ENCODE peak calls at places on chromosome 7, in five cellular contexts. A is HL-60, B is mesothelial cell of epicardium, R is left ventricle myocardium inferior, X is GM20000. D is an unnamed sample.

GRCh38 chr7:118777308-118777707 is 552.8 kb downstream of the ANKRD7 start:
- DNase-seq in A (no peak), B (no peak), R (no peak), X (no peak), D (no peak)

GRCh38 chr7:5278781-5279180 is 4.0 kb upstream of the SLC29A4 start:
- DNase-seq in A (no peak), B (no peak), R (no peak), X (no peak), D (no peak)

GRCh38 chr7:315516-316265 is 25.7 kb downstream of the FOXL3 start:
- DNase-seq in A (no peak), B (no peak), R (no peak), X (no peak), D (peak)

GRCh38 chr7:89757910-89758309 is 396.4 kb upstream of the STEAP1 start:
- DNase-seq in A (no peak), B (no peak), R (no peak), X (no peak), D (no peak)

GRCh38 chr7:8442814-8443304 is 9.4 kb downstream of the NXPH1 start:
- DNase-seq in A (peak), B (peak), R (peak), X (peak), D (no peak)

GRCh38 chr7:146366938-146367337 is 250.3 kb downstream of the CNTNAP2 start:
- DNase-seq in A (no peak), B (no peak), R (no peak), X (no peak), D (no peak)

GRCh38 chr7:149736478-149737360 is 36.7 kb downstream of the ZNF467 start:
- DNase-seq in A (no peak), B (no peak), R (no peak), X (no peak), D (no peak)

GRCh38 chr7:75537731-75538130 is 45.6 kb downstream of the SPDYE5 start:
- DNase-seq in A (no peak), B (no peak), R (no peak), X (no peak), D (no peak)

GRCh38 chr7:80014507-80014906 is 120.1 kb upstream of the GNAI1 start:
- DNase-seq in A (no peak), B (no peak), R (no peak), X (no peak), D (no peak)

GRCh38 chr7:42639930-42640329 is 271.9 kb downstream of the C7orf25 start:
- DNase-seq in A (no peak), B (no peak), R (no peak), X (no peak), D (no peak)
- TF ChIP-seq CTCF in A (no peak), B (no peak), R (peak), X (no peak), D (no peak)

GRCh38 chr7:45075871-45076796 is 12.6 kb downstream of the NACAD start:
- DNase-seq in A (no peak), B (no peak), R (no peak), X (no peak), D (no peak)

GRCh38 chr7:45080265-45080957 is 8.4 kb downstream of the NACAD start:
- DNase-seq in A (peak), B (no peak), R (no peak), X (no peak), D (no peak)

GRCh38 chr7:45077579-45077978 is 11.2 kb downstream of the NACAD start:
- DNase-seq in A (no peak), B (no peak), R (no peak), X (no peak), D (no peak)

GRCh38 chr7:45076946-45077345 is 11.8 kb downstream of the NACAD start:
- DNase-seq in A (no peak), B (no peak), R (no peak), X (no peak), D (no peak)

DNA sequence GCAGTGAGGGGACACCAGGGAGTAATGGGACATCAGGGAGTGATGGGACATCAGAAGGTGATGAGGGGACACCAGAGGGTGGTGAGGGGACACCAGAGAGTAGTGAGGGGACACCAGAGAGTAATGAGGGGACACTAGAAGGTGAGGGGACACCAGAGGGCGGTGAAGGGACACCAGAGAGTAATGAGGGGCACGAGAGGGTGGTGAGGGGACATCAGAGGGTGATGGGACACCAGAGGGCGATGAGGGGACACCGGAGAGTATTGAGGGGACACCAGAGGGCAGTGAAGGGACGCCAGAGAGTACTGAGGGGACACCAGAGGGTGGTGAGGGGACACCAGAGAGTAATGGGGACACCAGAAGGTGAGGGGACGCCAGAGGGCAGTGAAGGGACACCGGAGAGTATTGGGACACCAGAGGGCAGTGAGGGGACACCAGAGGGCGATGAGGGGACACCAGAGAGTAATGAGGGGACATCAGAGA is 10.5 kb downstream of the NACAD start:
- DNase-seq in A (no peak), B (no peak), R (no peak), X (no peak), D (no peak)
- TF ChIP-seq CTCF in A (no peak), B (no peak), R (no peak), X (no peak), D (no peak)

DNA sequence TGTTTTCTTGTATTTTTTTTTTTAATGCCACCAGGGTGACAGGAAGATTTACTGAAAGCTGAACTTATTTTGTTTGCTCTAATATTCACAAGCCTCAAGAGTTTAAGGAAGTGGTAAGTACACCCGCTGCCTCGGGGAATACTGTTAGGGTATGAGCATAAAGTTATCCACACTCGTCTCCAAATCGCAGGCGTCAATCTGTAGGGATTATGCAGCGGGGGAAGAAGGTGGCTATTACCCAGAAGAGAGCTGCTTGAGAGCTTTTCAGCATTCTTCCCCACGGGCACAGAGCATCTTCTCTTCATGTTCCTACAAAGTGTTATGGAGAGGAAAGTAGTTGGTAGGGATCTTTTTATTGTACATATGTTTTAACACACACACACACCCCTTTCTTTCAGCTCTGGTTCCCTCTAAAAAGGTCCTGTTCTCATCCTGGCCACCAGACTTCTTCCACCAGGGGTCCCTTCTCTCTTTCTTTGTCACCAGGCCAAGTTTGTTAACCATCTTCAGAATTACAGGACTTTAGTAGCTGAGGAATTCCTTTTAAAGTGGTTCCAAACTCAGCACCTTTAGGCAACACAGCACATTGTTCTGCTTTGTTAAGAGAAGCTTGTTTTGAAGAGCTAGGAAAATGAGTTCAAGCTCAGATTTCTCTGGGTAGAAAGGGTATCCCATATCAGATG is 411.6 kb upstream of the GALNT17 start:
- DNase-seq in A (no peak), B (no peak), R (no peak), X (no peak), D (no peak)
- TF ChIP-seq CTCF in A (no peak), B (no peak), R (no peak), X (no peak), D (no peak)

DNA sequence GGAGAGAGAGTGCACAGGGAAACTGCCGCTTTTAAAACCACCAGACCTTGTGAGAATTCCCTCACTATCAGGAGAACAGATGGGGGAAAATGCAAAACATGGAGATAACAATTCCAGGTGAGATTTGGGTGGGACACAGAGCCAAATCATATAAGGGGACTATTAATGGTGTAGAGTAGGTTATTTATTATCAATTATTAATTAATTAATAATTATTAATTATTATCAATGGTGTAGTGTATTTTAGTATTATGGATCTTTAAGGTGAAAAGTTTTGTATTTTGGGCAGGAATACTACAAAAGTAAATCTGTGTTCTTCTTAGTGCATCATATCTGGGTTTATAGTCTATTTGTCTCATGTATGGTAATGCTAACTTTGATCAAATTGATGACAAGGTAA is 377.7 kb upstream of the KCND2 start:
- DNase-seq in A (no peak), B (no peak), R (no peak), X (no peak), D (no peak)
- TF ChIP-seq CTCF in A (no peak), B (no peak), R (no peak), X (no peak), D (no peak)

GRCh38 chr7:134954197-134955082 is 31.9 kb upstream of the AGBL3 start:
- DNase-seq in A (no peak), B (no peak), R (no peak), X (peak), D (no peak)
- TF ChIP-seq CTCF in A (peak), B (peak), R (peak), X (no peak), D (peak)

DNA sequence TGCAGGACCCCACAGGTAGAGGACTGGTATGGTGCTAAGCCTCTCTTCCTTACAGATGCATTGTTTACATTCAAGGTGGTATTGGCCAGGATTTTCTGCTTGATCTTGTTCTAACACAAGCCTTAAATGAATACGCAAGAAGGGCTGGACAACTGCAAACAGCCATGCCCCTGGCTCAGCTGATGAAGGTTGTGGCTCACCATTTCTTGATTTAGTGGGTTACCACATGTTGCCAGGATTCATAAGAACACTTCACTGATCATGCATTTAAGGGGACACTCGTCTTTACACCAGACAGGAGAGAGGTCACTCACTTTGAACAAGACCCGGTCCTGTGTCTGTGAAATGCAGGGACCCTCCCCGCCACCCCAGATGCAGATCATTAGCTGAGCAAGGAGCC is 82.2 kb downstream of the CHN2 start:
- DNase-seq in A (no peak), B (no peak), R (no peak), X (no peak), D (no peak)
- TF ChIP-seq CTCF in A (no peak), B (no peak), R (no peak), X (no peak), D (no peak)

DNA sequence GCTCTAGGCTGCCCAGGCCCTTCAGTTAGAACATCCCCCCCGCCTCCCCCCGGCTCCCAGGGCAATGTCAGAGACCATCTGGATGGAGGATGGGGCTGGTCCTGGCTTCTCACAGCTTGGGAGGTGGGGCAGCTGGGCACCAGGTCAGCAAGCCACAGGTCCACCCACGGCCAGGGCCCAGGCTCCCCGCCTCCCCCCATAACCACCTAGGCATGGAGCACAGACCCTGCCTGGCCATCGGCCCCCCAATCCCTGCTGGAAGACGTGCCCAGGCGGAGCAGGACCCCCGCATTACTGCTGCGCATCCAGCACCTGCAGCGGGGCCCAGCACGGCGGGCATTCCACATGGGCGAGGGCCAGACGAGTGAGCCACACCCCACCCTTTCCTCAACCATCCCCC is 169.6 kb downstream of the ELFN1 start:
- DNase-seq in A (no peak), B (no peak), R (peak), X (no peak), D (peak)
- TF ChIP-seq CTCF in A (no peak), B (no peak), R (no peak), X (no peak), D (no peak)

GRCh38 chr7:30682131-30683083 is at the start of gene CRHR2:
- DNase-seq in A (no peak), B (peak), R (peak), X (peak), D (no peak)
- TF ChIP-seq CTCF in A (no peak), B (peak), R (peak), X (no peak), D (no peak)

DNA sequence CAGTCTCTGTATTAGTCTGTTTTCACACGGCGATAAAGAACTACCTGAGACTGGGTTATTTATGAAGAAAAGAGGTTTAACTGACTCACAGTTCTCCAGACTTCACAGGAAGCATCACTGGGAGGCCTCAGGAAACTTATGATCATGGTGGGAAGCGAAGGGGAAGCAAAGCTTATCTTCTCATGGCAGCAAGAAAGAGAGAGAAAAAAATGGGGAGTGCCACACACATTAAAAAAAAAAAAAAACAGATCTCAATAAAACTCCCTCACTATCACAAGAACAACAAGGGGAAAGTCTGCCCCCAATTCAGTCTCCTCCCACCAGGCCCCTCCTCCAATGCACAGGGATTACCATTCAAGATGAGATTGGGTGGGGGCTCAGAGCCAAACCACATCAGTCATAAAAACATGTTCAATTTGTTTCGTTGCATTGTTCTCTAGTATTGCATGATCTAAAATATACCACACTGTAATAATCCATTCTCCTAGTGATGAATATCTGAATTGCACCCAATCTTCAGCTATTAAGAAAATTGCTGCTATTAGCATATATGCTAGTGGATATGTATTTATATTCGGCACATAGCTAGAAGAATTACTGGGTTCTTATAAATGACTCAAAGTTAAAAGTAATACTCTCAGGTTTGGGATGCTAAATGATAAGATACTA is 328.9 kb upstream of the KCND2 start:
- DNase-seq in A (no peak), B (no peak), R (no peak), X (no peak), D (no peak)
- TF ChIP-seq CTCF in A (no peak), B (peak), R (no peak), X (no peak), D (no peak)